ENCODE peak calls at places on chromosomes 12 and 14, in eight cellular contexts. One of them, this sample, is unnamed.
A peak's percentile ranks its signal among the peaks of the same experiment; 100 is the strongest.

GRCh38 chr14:58637391-58638230 is at the start of gene DACT1:
- DNase-seq in AG20443: peak; percentile 83
- DNase-seq in NCI-H146: peak; percentile 63
- DNase-seq in amygdala: peak; percentile 60
- DNase-seq in stimulated activated CD4-positive, alpha-beta T cell treated with anti-CD3 and anti-CD28 coated beads, Interleukin-2, amount 100 ng/mL, for 24 hours: peak; percentile 51
- DNase-seq in NCI-H226: peak; percentile 50
- DNase-seq in activated naive CD8-positive, alpha-beta T cell treated with anti-CD3 and anti-CD28 coated beads for 36 hours: peak; percentile 57
- DNase-seq in chondrocyte: peak; percentile 93
- DNase-seq in this sample: peak; percentile 76

GRCh38 chr14:24605435-24606190 is 3.9 kb downstream of the GZMH start:
- DNase-seq in AG20443: peak; percentile 34
- DNase-seq in NCI-H146: no peak
- DNase-seq in amygdala: no peak
- DNase-seq in stimulated activated CD4-positive, alpha-beta T cell treated with anti-CD3 and anti-CD28 coated beads, Interleukin-2, amount 100 ng/mL, for 24 hours: peak; percentile 68
- DNase-seq in NCI-H226: no peak
- DNase-seq in activated naive CD8-positive, alpha-beta T cell treated with anti-CD3 and anti-CD28 coated beads for 36 hours: peak; percentile 73
- DNase-seq in chondrocyte: no peak
- DNase-seq in this sample: peak; percentile 33

GRCh38 chr14:50336428-50336827 is 24.3 kb downstream of the DMAC2L start:
- DNase-seq in AG20443: no peak
- DNase-seq in NCI-H146: no peak
- DNase-seq in amygdala: no peak
- DNase-seq in stimulated activated CD4-positive, alpha-beta T cell treated with anti-CD3 and anti-CD28 coated beads, Interleukin-2, amount 100 ng/mL, for 24 hours: no peak
- DNase-seq in NCI-H226: no peak
- DNase-seq in activated naive CD8-positive, alpha-beta T cell treated with anti-CD3 and anti-CD28 coated beads for 36 hours: no peak
- DNase-seq in chondrocyte: no peak
- DNase-seq in this sample: no peak

GRCh38 chr12:26971963-26972362 is 33.7 kb downstream of the FGFR1OP2 start:
- DNase-seq in AG20443: no peak
- DNase-seq in NCI-H146: no peak
- DNase-seq in amygdala: no peak
- DNase-seq in stimulated activated CD4-positive, alpha-beta T cell treated with anti-CD3 and anti-CD28 coated beads, Interleukin-2, amount 100 ng/mL, for 24 hours: peak; percentile 69
- DNase-seq in NCI-H226: no peak
- DNase-seq in activated naive CD8-positive, alpha-beta T cell treated with anti-CD3 and anti-CD28 coated beads for 36 hours: peak; percentile 70
- DNase-seq in chondrocyte: no peak
- DNase-seq in this sample: no peak

GRCh38 chr12:123384318-123384993 is 524 bp downstream of the KMT5A start:
- DNase-seq in AG20443: no peak
- DNase-seq in NCI-H146: peak; percentile 41
- DNase-seq in amygdala: no peak
- DNase-seq in stimulated activated CD4-positive, alpha-beta T cell treated with anti-CD3 and anti-CD28 coated beads, Interleukin-2, amount 100 ng/mL, for 24 hours: no peak
- DNase-seq in NCI-H226: no peak
- DNase-seq in activated naive CD8-positive, alpha-beta T cell treated with anti-CD3 and anti-CD28 coated beads for 36 hours: peak; percentile 36
- DNase-seq in chondrocyte: no peak
- DNase-seq in this sample: peak; percentile 46

GRCh38 chr12:28191690-28192089 is 1.4 kb downstream of the CCDC91 start:
- DNase-seq in AG20443: peak; percentile 17
- DNase-seq in NCI-H146: no peak
- DNase-seq in amygdala: no peak
- DNase-seq in stimulated activated CD4-positive, alpha-beta T cell treated with anti-CD3 and anti-CD28 coated beads, Interleukin-2, amount 100 ng/mL, for 24 hours: no peak
- DNase-seq in NCI-H226: no peak
- DNase-seq in activated naive CD8-positive, alpha-beta T cell treated with anti-CD3 and anti-CD28 coated beads for 36 hours: peak; percentile 31
- DNase-seq in chondrocyte: no peak
- DNase-seq in this sample: no peak

GRCh38 chr14:97413991-97414717 is 617.0 kb downstream of the VRK1 start:
- DNase-seq in AG20443: no peak
- DNase-seq in NCI-H146: no peak
- DNase-seq in amygdala: no peak
- DNase-seq in stimulated activated CD4-positive, alpha-beta T cell treated with anti-CD3 and anti-CD28 coated beads, Interleukin-2, amount 100 ng/mL, for 24 hours: no peak
- DNase-seq in NCI-H226: no peak
- DNase-seq in activated naive CD8-positive, alpha-beta T cell treated with anti-CD3 and anti-CD28 coated beads for 36 hours: no peak
- DNase-seq in chondrocyte: no peak
- DNase-seq in this sample: no peak

GRCh38 chr12:27493260-27493935 is 30.6 kb upstream of the PPFIBP1 start:
- DNase-seq in AG20443: no peak
- DNase-seq in NCI-H146: no peak
- DNase-seq in amygdala: no peak
- DNase-seq in stimulated activated CD4-positive, alpha-beta T cell treated with anti-CD3 and anti-CD28 coated beads, Interleukin-2, amount 100 ng/mL, for 24 hours: no peak
- DNase-seq in NCI-H226: peak; percentile 24
- DNase-seq in activated naive CD8-positive, alpha-beta T cell treated with anti-CD3 and anti-CD28 coated beads for 36 hours: no peak
- DNase-seq in chondrocyte: no peak
- DNase-seq in this sample: peak; percentile 54

GRCh38 chr14:104301731-104302460 is 163.5 kb downstream of the KIF26A start:
- DNase-seq in AG20443: no peak
- DNase-seq in NCI-H146: no peak
- DNase-seq in amygdala: no peak
- DNase-seq in stimulated activated CD4-positive, alpha-beta T cell treated with anti-CD3 and anti-CD28 coated beads, Interleukin-2, amount 100 ng/mL, for 24 hours: no peak
- DNase-seq in NCI-H226: no peak
- DNase-seq in activated naive CD8-positive, alpha-beta T cell treated with anti-CD3 and anti-CD28 coated beads for 36 hours: no peak
- DNase-seq in chondrocyte: peak; percentile 84
- DNase-seq in this sample: no peak

GRCh38 chr12:120762093-120762492 is 36.5 kb downstream of the ACADS start:
- DNase-seq in AG20443: peak; percentile 3
- DNase-seq in NCI-H146: no peak
- DNase-seq in amygdala: no peak
- DNase-seq in stimulated activated CD4-positive, alpha-beta T cell treated with anti-CD3 and anti-CD28 coated beads, Interleukin-2, amount 100 ng/mL, for 24 hours: no peak
- DNase-seq in NCI-H226: no peak
- DNase-seq in activated naive CD8-positive, alpha-beta T cell treated with anti-CD3 and anti-CD28 coated beads for 36 hours: no peak
- DNase-seq in chondrocyte: no peak
- DNase-seq in this sample: no peak

GRCh38 chr14:100910888-100911664 is 7.6 kb upstream of the RTL1 start:
- DNase-seq in AG20443: peak; percentile 5
- DNase-seq in NCI-H146: no peak
- DNase-seq in amygdala: no peak
- DNase-seq in stimulated activated CD4-positive, alpha-beta T cell treated with anti-CD3 and anti-CD28 coated beads, Interleukin-2, amount 100 ng/mL, for 24 hours: no peak
- DNase-seq in NCI-H226: no peak
- DNase-seq in activated naive CD8-positive, alpha-beta T cell treated with anti-CD3 and anti-CD28 coated beads for 36 hours: no peak
- DNase-seq in chondrocyte: peak; percentile 73
- DNase-seq in this sample: no peak

GRCh38 chr14:21267431-21267845 is 1.8 kb downstream of the HNRNPC start:
- DNase-seq in AG20443: no peak
- DNase-seq in NCI-H146: no peak
- DNase-seq in amygdala: no peak
- DNase-seq in stimulated activated CD4-positive, alpha-beta T cell treated with anti-CD3 and anti-CD28 coated beads, Interleukin-2, amount 100 ng/mL, for 24 hours: no peak
- DNase-seq in NCI-H226: no peak
- DNase-seq in activated naive CD8-positive, alpha-beta T cell treated with anti-CD3 and anti-CD28 coated beads for 36 hours: no peak
- DNase-seq in chondrocyte: no peak
- DNase-seq in this sample: no peak

GRCh38 chr14:101242442-101243385 is 318.6 kb upstream of the DIO3 start:
- DNase-seq in AG20443: no peak
- DNase-seq in NCI-H146: no peak
- DNase-seq in amygdala: no peak
- DNase-seq in stimulated activated CD4-positive, alpha-beta T cell treated with anti-CD3 and anti-CD28 coated beads, Interleukin-2, amount 100 ng/mL, for 24 hours: peak; percentile 4
- DNase-seq in NCI-H226: no peak
- DNase-seq in activated naive CD8-positive, alpha-beta T cell treated with anti-CD3 and anti-CD28 coated beads for 36 hours: no peak
- DNase-seq in chondrocyte: no peak
- DNase-seq in this sample: no peak

GRCh38 chr12:5577239-5577638 is 145.3 kb downstream of the NTF3 start:
- DNase-seq in AG20443: no peak
- DNase-seq in NCI-H146: no peak
- DNase-seq in amygdala: no peak
- DNase-seq in stimulated activated CD4-positive, alpha-beta T cell treated with anti-CD3 and anti-CD28 coated beads, Interleukin-2, amount 100 ng/mL, for 24 hours: no peak
- DNase-seq in NCI-H226: no peak
- DNase-seq in activated naive CD8-positive, alpha-beta T cell treated with anti-CD3 and anti-CD28 coated beads for 36 hours: no peak
- DNase-seq in chondrocyte: no peak
- DNase-seq in this sample: no peak

GRCh38 chr14:24279301-24280186 is 8.1 kb upstream of the RABGGTA start:
- DNase-seq in AG20443: peak; percentile 27
- DNase-seq in NCI-H146: no peak
- DNase-seq in amygdala: peak; percentile 41
- DNase-seq in stimulated activated CD4-positive, alpha-beta T cell treated with anti-CD3 and anti-CD28 coated beads, Interleukin-2, amount 100 ng/mL, for 24 hours: peak; percentile 61
- DNase-seq in NCI-H226: peak; percentile 30
- DNase-seq in activated naive CD8-positive, alpha-beta T cell treated with anti-CD3 and anti-CD28 coated beads for 36 hours: peak; percentile 57
- DNase-seq in chondrocyte: peak; percentile 57
- DNase-seq in this sample: peak; percentile 19

GRCh38 chr12:62813031-62813829 is 121.7 kb downstream of the PPM1H start:
- DNase-seq in AG20443: peak; percentile 78
- DNase-seq in NCI-H146: peak; percentile 49
- DNase-seq in amygdala: peak; percentile 34
- DNase-seq in stimulated activated CD4-positive, alpha-beta T cell treated with anti-CD3 and anti-CD28 coated beads, Interleukin-2, amount 100 ng/mL, for 24 hours: peak; percentile 37
- DNase-seq in NCI-H226: no peak
- DNase-seq in activated naive CD8-positive, alpha-beta T cell treated with anti-CD3 and anti-CD28 coated beads for 36 hours: peak; percentile 22
- DNase-seq in chondrocyte: no peak
- DNase-seq in this sample: peak; percentile 69

GRCh38 chr14:104179126-104179525 is 40.7 kb downstream of the KIF26A start:
- DNase-seq in AG20443: no peak
- DNase-seq in NCI-H146: no peak
- DNase-seq in amygdala: no peak
- DNase-seq in stimulated activated CD4-positive, alpha-beta T cell treated with anti-CD3 and anti-CD28 coated beads, Interleukin-2, amount 100 ng/mL, for 24 hours: no peak
- DNase-seq in NCI-H226: no peak
- DNase-seq in activated naive CD8-positive, alpha-beta T cell treated with anti-CD3 and anti-CD28 coated beads for 36 hours: no peak
- DNase-seq in chondrocyte: no peak
- DNase-seq in this sample: no peak

GRCh38 chr12:42705863-42706262 is 116.3 kb upstream of the PRICKLE1 start:
- DNase-seq in AG20443: peak; percentile 89
- DNase-seq in NCI-H146: no peak
- DNase-seq in amygdala: peak; percentile 5
- DNase-seq in stimulated activated CD4-positive, alpha-beta T cell treated with anti-CD3 and anti-CD28 coated beads, Interleukin-2, amount 100 ng/mL, for 24 hours: no peak
- DNase-seq in NCI-H226: peak; percentile 96
- DNase-seq in activated naive CD8-positive, alpha-beta T cell treated with anti-CD3 and anti-CD28 coated beads for 36 hours: no peak
- DNase-seq in chondrocyte: no peak
- DNase-seq in this sample: peak; percentile 94

This sample was measured in EL.